ENCODE peak calls at places on chromosome 19, in five cellular contexts. B is lung, V is mucosa of descending colon, Q is thyroid gland, L is DND-41. T is an unnamed sample.
A peak's percentile ranks its signal among the peaks of the same experiment; 100 is the strongest.

GRCh38 chr19:11279505-11280236 is 16.3 kb upstream of the TSPAN16 start:
- DNase-seq in B (no peak), V (no peak), Q (no peak), L (peak; percentile 92), T (peak; percentile 66)

GRCh38 chr19:3178377-3178972 is at the start of gene S1PR4:
- DNase-seq in B (no peak), V (peak; percentile 52), Q (no peak), L (peak; percentile 81), T (no peak)

GRCh38 chr19:23392706-23393105 is 2.6 kb downstream of the ZNF91 start:
- DNase-seq in B (no peak), V (no peak), Q (no peak), L (no peak), T (no peak)

GRCh38 chr19:17305517-17306284 is at the start of gene MRPL34:
- DNase-seq in B (peak; percentile 96), V (peak; percentile 98), Q (peak; percentile 99), L (peak; percentile 96), T (peak; percentile 95)

GRCh38 chr19:45137179-45137761 is 23.5 kb downstream of the NKPD1 start:
- DNase-seq in B (no peak), V (no peak), Q (no peak), L (no peak), T (no peak)

GRCh38 chr19:39428309-39429112 is 7.2 kb downstream of the RPS16 start:
- DNase-seq in B (no peak), V (peak; percentile 55), Q (peak; percentile 39), L (no peak), T (no peak)

GRCh38 chr19:5035105-5035761 is 66.3 kb downstream of the KDM4B start:
- DNase-seq in B (no peak), V (no peak), Q (no peak), L (no peak), T (no peak)

GRCh38 chr19:4386038-4386782 is 14.1 kb downstream of the SH3GL1 start:
- DNase-seq in B (no peak), V (no peak), Q (no peak), L (no peak), T (no peak)

GRCh38 chr19:3868770-3869456 is at the start of gene ZFR2:
- DNase-seq in B (no peak), V (no peak), Q (no peak), L (peak; percentile 26), T (peak; percentile 26)

GRCh38 chr19:43476606-43477005 is 11.2 kb upstream of the LYPD3 start:
- DNase-seq in B (no peak), V (no peak), Q (no peak), L (no peak), T (no peak)

GRCh38 chr19:40366697-40367561 is 18.4 kb downstream of the PLD3 start:
- DNase-seq in B (peak; percentile 43), V (no peak), Q (no peak), L (no peak), T (no peak)

GRCh38 chr19:51488491-51488890 is 10.2 kb downstream of the CEACAM18 start:
- DNase-seq in B (no peak), V (no peak), Q (no peak), L (no peak), T (no peak)

GRCh38 chr19:13652810-13653590 is 111.3 kb upstream of the MRI1 start:
- DNase-seq in B (no peak), V (no peak), Q (no peak), L (peak; percentile 15), T (no peak)

GRCh38 chr19:16133818-16134217 is 9.7 kb upstream of the HSH2D start:
- DNase-seq in B (no peak), V (no peak), Q (no peak), L (no peak), T (no peak)

GRCh38 chr19:2982983-2983350 is 5.6 kb downstream of the TLE6 start:
- DNase-seq in B (peak; percentile 71), V (peak; percentile 69), Q (peak; percentile 96), L (no peak), T (no peak)

GRCh38 chr19:2302319-2303208 is 5.4 kb downstream of the LINGO3 start:
- DNase-seq in B (no peak), V (peak; percentile 49), Q (no peak), L (no peak), T (no peak)

GRCh38 chr19:9903341-9903740 is 33.0 kb downstream of the OLFM2 start:
- DNase-seq in B (no peak), V (no peak), Q (no peak), L (no peak), T (no peak)

GRCh38 chr19:40621283-40621682 is 20.1 kb downstream of the LTBP4 start:
- DNase-seq in B (no peak), V (no peak), Q (no peak), L (no peak), T (no peak)

GRCh38 chr19:4456566-4456842 is 1.1 kb downstream of the UBXN6 start:
- DNase-seq in B (no peak), V (no peak), Q (peak; percentile 47), L (no peak), T (no peak)

GRCh38 chr19:33406521-33407139 is 33.1 kb downstream of the CEBPG start:
- DNase-seq in B (peak; percentile 77), V (peak; percentile 88), Q (peak; percentile 66), L (peak; percentile 75), T (peak; percentile 57)

GRCh38 chr19:3671680-3672574 is 28.3 kb downstream of the PIP5K1C start:
- DNase-seq in B (no peak), V (no peak), Q (no peak), L (no peak), T (no peak)

GRCh38 chr19:38655148-38655824 is 7.8 kb downstream of the ACTN4 start:
- DNase-seq in B (no peak), V (no peak), Q (no peak), L (no peak), T (no peak)

GRCh38 chr19:57231686-57232085 is 863 bp downstream of the AURKC start:
- DNase-seq in B (no peak), V (no peak), Q (no peak), L (no peak), T (no peak)

GRCh38 chr19:45420871-45421270 is 2.8 kb downstream of the ERCC1 start:
- DNase-seq in B (no peak), V (no peak), Q (no peak), L (no peak), T (no peak)

DNA sequence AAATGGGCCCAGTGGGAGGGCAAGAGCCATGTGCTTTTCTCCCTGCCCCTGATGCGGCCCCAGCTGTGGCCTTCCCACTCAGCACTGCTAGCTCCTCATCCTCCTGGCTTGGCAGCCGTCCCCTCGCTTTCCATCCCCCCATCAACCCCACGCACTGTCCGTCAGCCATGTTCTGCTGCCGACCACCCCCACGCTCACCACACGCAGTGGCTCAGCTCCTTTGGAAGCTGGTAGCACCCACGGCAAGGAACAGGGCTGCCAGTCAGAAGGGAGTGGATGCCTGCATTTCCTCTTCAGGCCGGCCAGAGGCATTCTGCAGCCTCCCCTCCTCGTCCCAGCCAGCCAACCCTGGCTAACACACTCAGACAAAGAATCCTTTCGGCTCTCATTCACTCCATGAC is 6.3 kb downstream of the CALM3 start:
- DNase-seq in B (no peak), V (peak; percentile 20), Q (no peak), L (no peak), T (no peak)
- H3K4me1 ChIP-seq in B (peaks cover 7% of the 10 kb centered on the region), V (peaks cover 16% of the 10 kb centered on the region), Q (peaks cover 32% of the 10 kb centered on the region), L (peaks cover 48% of the 10 kb centered on the region), T (peaks cover 54% of the 10 kb centered on the region)

GRCh38 chr19:56108447-56109195 is 12.5 kb downstream of the ZNF787 start:
- DNase-seq in B (no peak), V (no peak), Q (peak; percentile 78), L (no peak), T (no peak)

GRCh38 chr19:56106993-56107392 is 14.1 kb downstream of the ZNF787 start:
- DNase-seq in B (no peak), V (no peak), Q (no peak), L (no peak), T (no peak)

GRCh38 chr19:56107626-56108351 is 13.3 kb downstream of the ZNF787 start:
- DNase-seq in B (no peak), V (peak; percentile 73), Q (peak; percentile 62), L (no peak), T (no peak)

GRCh38 chr19:56110515-56111448 is 10.3 kb downstream of the ZNF787 start:
- DNase-seq in B (peak; percentile 54), V (peak; percentile 67), Q (peak; percentile 58), L (no peak), T (no peak)

GRCh38 chr19:56109216-56109615 is 11.9 kb downstream of the ZNF787 start:
- DNase-seq in B (no peak), V (no peak), Q (no peak), L (no peak), T (no peak)
- H3K4me1 ChIP-seq in B (peaks cover 31% of the 10 kb centered on the region), V (peaks cover 64% of the 10 kb centered on the region), Q (peaks cover 63% of the 10 kb centered on the region), L (no peaks in the 10 kb centered on the region), T (no peaks in the 10 kb centered on the region)

GRCh38 chr19:29260477-29261317 is 47.7 kb upstream of the UQCRFS1 start:
- DNase-seq in B (no peak), V (no peak), Q (no peak), L (peak; percentile 59), T (no peak)
- H3K4me1 ChIP-seq in B (no peaks in the 10 kb centered on the region), V (no peaks in the 10 kb centered on the region), Q (no peaks in the 10 kb centered on the region), L (no peaks in the 10 kb centered on the region), T (no peaks in the 10 kb centered on the region)

DNA sequence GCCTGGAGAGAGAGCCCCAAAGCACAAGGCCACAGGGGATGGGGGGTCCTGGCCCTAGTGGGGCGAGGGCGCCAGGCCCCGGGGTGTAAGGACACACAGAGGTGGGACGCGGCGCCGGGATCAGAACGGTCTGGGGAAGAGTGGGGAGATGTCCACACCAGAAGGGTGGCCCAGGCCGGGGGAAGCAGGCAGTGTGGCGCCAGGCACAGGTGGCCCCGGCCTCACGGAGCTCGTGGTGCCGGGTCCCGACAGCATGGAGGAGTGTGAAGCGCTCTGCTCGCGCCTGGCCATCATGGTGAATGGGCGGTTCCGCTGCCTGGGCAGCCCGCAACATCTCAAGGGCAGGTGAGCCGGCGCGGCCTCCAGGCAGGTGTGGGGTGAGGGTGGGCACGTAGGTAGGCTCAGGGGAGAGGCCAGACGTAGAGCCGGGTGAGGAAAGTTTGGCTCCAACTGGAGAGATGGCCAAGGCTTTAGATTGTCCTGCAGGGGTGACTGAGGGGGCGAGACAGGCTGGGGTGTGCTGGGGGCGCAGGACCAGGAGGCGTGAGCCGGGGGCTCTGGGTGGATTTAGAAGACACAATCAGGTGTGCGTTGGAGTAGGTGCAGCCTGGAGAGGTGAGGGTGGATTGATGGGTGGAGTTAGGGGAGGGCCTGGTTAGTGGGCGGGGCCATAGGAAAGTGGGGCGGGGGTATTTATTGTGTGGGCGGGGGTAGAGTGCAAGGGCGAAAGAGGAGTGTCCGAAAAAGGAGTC is 2.9 kb upstream of the ARHGAP45 start:
- DNase-seq in B (no peak), V (peak; percentile 45), Q (no peak), L (no peak), T (no peak)
- H3K4me1 ChIP-seq in B (no peaks in the 10 kb centered on the region), V (peaks cover 34% of the 10 kb centered on the region), Q (peaks cover 3% of the 10 kb centered on the region), L (peaks cover 43% of the 10 kb centered on the region), T (peaks cover 26% of the 10 kb centered on the region)

DNA sequence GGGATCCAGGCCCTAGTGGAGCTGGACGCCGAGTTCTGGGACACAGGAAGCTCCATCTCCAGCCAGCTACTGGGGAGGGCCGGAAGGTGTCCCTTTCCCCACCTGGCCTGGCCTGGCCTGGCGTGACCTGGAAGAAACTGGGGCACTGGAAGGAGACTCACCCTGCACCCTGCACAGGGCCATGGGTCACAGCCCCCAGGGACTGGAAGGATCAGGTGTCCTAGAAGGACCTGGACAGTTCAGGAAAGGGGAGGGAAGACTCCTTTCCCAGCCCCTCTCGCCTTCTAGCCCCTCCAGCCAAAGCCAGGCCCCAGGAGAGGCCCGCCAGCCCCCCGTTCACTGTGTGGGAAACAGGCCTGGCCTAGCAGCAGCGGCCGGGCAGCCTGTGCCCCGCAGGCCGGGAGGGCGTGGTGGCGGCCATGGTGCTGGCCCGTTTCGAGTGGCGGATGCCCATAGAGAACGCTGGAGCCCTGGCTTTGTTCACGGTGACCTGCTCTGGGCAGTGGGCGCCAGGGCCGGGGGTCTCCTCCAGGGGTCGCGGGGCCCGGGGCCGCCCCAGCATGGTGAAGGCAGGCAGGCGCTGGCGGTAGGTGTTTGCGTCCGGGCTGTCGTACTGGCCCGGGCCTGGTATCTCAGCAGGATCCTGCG is 2.8 kb upstream of the SHC2 start:
- DNase-seq in B (no peak), V (no peak), Q (no peak), L (no peak), T (no peak)
- H3K4me1 ChIP-seq in B (no peaks in the 10 kb centered on the region), V (peaks cover 15% of the 10 kb centered on the region), Q (peaks cover 7% of the 10 kb centered on the region), L (no peaks in the 10 kb centered on the region), T (no peaks in the 10 kb centered on the region)